ENCODE peak calls at places on chromosomes 5 and 9, in six cellular contexts. One of them, this sample, is unnamed.

GRCh38 chr9:84002344-84002743 is 21.7 kb downstream of the RMI1 start:
- DNase-seq in transverse colon: no peak
- DNase-seq in GM23338: no peak
- DNase-seq in heart left ventricle: no peak
- DNase-seq in uterus: no peak
- DNase-seq in upper lobe of right lung: no peak
- DNase-seq in this sample: no peak

GRCh38 chr5:134491841-134492442 is 33.5 kb upstream of the JADE2 start:
- DNase-seq in transverse colon: no peak
- DNase-seq in GM23338: no peak
- DNase-seq in heart left ventricle: no peak
- DNase-seq in uterus: no peak
- DNase-seq in upper lobe of right lung: peak; percentile 35
- DNase-seq in this sample: no peak

GRCh38 chr5:137632716-137633115 is 103.2 kb downstream of the KLHL3 start:
- DNase-seq in transverse colon: no peak
- DNase-seq in GM23338: no peak
- DNase-seq in heart left ventricle: no peak
- DNase-seq in uterus: no peak
- DNase-seq in upper lobe of right lung: no peak
- DNase-seq in this sample: no peak

GRCh38 chr5:76688836-76689235 is 27.1 kb upstream of the F2R start:
- DNase-seq in transverse colon: no peak
- DNase-seq in GM23338: no peak
- DNase-seq in heart left ventricle: no peak
- DNase-seq in uterus: no peak
- DNase-seq in upper lobe of right lung: no peak
- DNase-seq in this sample: no peak

GRCh38 chr9:90961375-90961774 is 159.8 kb downstream of the SYK start:
- DNase-seq in transverse colon: no peak
- DNase-seq in GM23338: no peak
- DNase-seq in heart left ventricle: no peak
- DNase-seq in uterus: no peak
- DNase-seq in upper lobe of right lung: peak; percentile 75
- DNase-seq in this sample: no peak

GRCh38 chr5:149445739-149446369 is 66.8 kb upstream of the IL17B start:
- DNase-seq in transverse colon: no peak
- DNase-seq in GM23338: no peak
- DNase-seq in heart left ventricle: no peak
- DNase-seq in uterus: peak; percentile 83
- DNase-seq in upper lobe of right lung: no peak
- DNase-seq in this sample: no peak

GRCh38 chr9:95171001-95171400 is 146.5 kb downstream of the FANCC start:
- DNase-seq in transverse colon: no peak
- DNase-seq in GM23338: peak; percentile 13
- DNase-seq in heart left ventricle: no peak
- DNase-seq in uterus: no peak
- DNase-seq in upper lobe of right lung: no peak
- DNase-seq in this sample: no peak

GRCh38 chr9:125878241-125878640 is 131.1 kb downstream of the PBX3 start:
- DNase-seq in transverse colon: no peak
- DNase-seq in GM23338: peak; percentile 28
- DNase-seq in heart left ventricle: no peak
- DNase-seq in uterus: no peak
- DNase-seq in upper lobe of right lung: no peak
- DNase-seq in this sample: no peak

GRCh38 chr9:32350682-32351081 is 33.8 kb upstream of the ACO1 start:
- DNase-seq in transverse colon: no peak
- DNase-seq in GM23338: peak; percentile 53
- DNase-seq in heart left ventricle: no peak
- DNase-seq in uterus: no peak
- DNase-seq in upper lobe of right lung: no peak
- DNase-seq in this sample: no peak

GRCh38 chr5:177447611-177448243 is 1.1 kb downstream of the PRR7 start:
- DNase-seq in transverse colon: no peak
- DNase-seq in GM23338: peak; percentile 84
- DNase-seq in heart left ventricle: peak; percentile 60
- DNase-seq in uterus: peak; percentile 41
- DNase-seq in upper lobe of right lung: no peak
- DNase-seq in this sample: no peak

GRCh38 chr5:66840527-66841013 is 244.4 kb downstream of the MAST4 start:
- DNase-seq in transverse colon: no peak
- DNase-seq in GM23338: no peak
- DNase-seq in heart left ventricle: no peak
- DNase-seq in uterus: no peak
- DNase-seq in upper lobe of right lung: no peak
- DNase-seq in this sample: no peak

GRCh38 chr5:5716665-5717064 is 294.2 kb downstream of the ICE1 start:
- DNase-seq in transverse colon: no peak
- DNase-seq in GM23338: no peak
- DNase-seq in heart left ventricle: no peak
- DNase-seq in uterus: no peak
- DNase-seq in upper lobe of right lung: no peak
- DNase-seq in this sample: no peak

GRCh38 chr5:152883061-152883460 is 478.0 kb upstream of the NMUR2 start:
- DNase-seq in transverse colon: no peak
- DNase-seq in GM23338: no peak
- DNase-seq in heart left ventricle: no peak
- DNase-seq in uterus: no peak
- DNase-seq in upper lobe of right lung: no peak
- DNase-seq in this sample: no peak

GRCh38 chr9:95515272-95516113 is 1.3 kb downstream of the PTCH1 start:
- DNase-seq in transverse colon: peak; percentile 37
- DNase-seq in GM23338: peak; percentile 73
- DNase-seq in heart left ventricle: peak; percentile 37
- DNase-seq in uterus: no peak
- DNase-seq in upper lobe of right lung: no peak
- DNase-seq in this sample: no peak

GRCh38 chr5:121573844-121574243 is 277.8 kb upstream of the FTMT start:
- DNase-seq in transverse colon: no peak
- DNase-seq in GM23338: no peak
- DNase-seq in heart left ventricle: no peak
- DNase-seq in uterus: no peak
- DNase-seq in upper lobe of right lung: no peak
- DNase-seq in this sample: no peak

GRCh38 chr9:974064-974992 is 2.1 kb upstream of the DMRT3 start:
- DNase-seq in transverse colon: no peak
- DNase-seq in GM23338: peak; percentile 31
- DNase-seq in heart left ventricle: no peak
- DNase-seq in uterus: no peak
- DNase-seq in upper lobe of right lung: no peak
- DNase-seq in this sample: no peak

GRCh38 chr5:150846651-150847333 is 471 bp downstream of the IRGM start:
- DNase-seq in transverse colon: peak; percentile 30
- DNase-seq in GM23338: peak; percentile 89
- DNase-seq in heart left ventricle: peak; percentile 52
- DNase-seq in uterus: peak; percentile 22
- DNase-seq in upper lobe of right lung: no peak
- DNase-seq in this sample: no peak

DNA sequence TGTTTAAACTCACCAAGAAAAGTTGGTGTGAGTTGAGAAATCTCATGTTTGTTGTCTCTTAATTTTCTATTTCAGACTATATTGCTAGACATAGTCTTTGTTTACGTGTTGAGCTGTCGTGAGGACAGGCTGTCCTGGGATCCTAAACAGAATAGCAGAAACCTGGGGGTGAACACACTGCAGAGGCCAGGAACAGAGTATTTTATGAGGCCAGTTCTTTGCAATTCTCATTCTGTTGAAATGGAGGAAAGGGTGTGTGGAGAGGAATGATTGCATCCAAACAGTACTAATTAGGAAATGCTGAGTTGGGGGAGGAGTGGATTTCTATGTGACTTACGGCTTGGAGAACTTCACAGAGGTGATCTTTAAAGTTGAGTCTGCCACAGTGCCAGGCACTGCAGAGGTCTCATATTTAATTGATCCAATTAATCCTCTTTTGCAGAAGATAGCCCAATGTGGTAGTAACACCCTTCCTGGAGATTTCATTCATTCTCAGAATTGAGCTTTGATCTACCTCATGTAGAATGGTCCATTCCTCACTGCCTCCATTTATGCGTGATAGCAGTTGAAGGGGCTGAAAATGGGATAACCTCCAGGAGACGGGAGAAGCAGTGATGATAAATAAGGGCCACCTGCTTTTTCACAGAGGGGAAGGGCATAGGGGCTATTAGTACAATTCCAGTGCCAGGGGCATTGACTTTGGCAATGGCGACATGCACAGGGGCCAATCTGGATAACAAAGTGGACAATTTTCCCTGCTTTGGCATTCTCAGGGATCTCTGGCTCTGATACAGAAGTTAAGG is 84.7 kb upstream of the TNFAIP8 start:
- DNase-seq in transverse colon: no peak
- DNase-seq in GM23338: no peak
- DNase-seq in heart left ventricle: no peak
- DNase-seq in uterus: no peak
- DNase-seq in upper lobe of right lung: no peak
- DNase-seq in this sample: no peak
- H3K4me3 ChIP-seq in transverse colon: no peak overlapping the region
- H3K4me3 ChIP-seq in GM23338: no peak overlapping the region
- H3K4me3 ChIP-seq in heart left ventricle: no peak overlapping the region
- H3K4me3 ChIP-seq in uterus: no peak overlapping the region
- H3K4me3 ChIP-seq in upper lobe of right lung: peak overlapping the region; percentile 87
- H3K4me3 ChIP-seq in this sample: peak overlapping the region; percentile 22

GRCh38 chr5:172666251-172666650 is 25.2 kb downstream of the NEURL1B start:
- DNase-seq in transverse colon: no peak
- DNase-seq in GM23338: peak; percentile 70
- DNase-seq in heart left ventricle: no peak
- DNase-seq in uterus: no peak
- DNase-seq in upper lobe of right lung: no peak
- DNase-seq in this sample: no peak
- TF ChIP-seq CTCF in transverse colon: no peak
- TF ChIP-seq CTCF in GM23338: peak; percentile 35
- TF ChIP-seq CTCF in heart left ventricle: peak; percentile 18
- TF ChIP-seq CTCF in uterus: no peak
- TF ChIP-seq CTCF in upper lobe of right lung: no peak
- TF ChIP-seq CTCF in this sample: no peak

GRCh38 chr5:38722918-38723317 is 122.9 kb upstream of the OSMR start:
- DNase-seq in transverse colon: no peak
- DNase-seq in GM23338: no peak
- DNase-seq in heart left ventricle: no peak
- DNase-seq in uterus: no peak
- DNase-seq in upper lobe of right lung: no peak
- DNase-seq in this sample: no peak

GRCh38 chr5:38726279-38726678 is 119.5 kb upstream of the OSMR start:
- DNase-seq in transverse colon: no peak
- DNase-seq in GM23338: no peak
- DNase-seq in heart left ventricle: no peak
- DNase-seq in uterus: no peak
- DNase-seq in upper lobe of right lung: no peak
- DNase-seq in this sample: no peak

GRCh38 chr5:38725419-38725865 is 120.4 kb upstream of the OSMR start:
- DNase-seq in transverse colon: no peak
- DNase-seq in GM23338: no peak
- DNase-seq in heart left ventricle: no peak
- DNase-seq in uterus: no peak
- DNase-seq in upper lobe of right lung: no peak
- DNase-seq in this sample: no peak

GRCh38 chr5:38723423-38723822 is 122.4 kb upstream of the OSMR start:
- DNase-seq in transverse colon: no peak
- DNase-seq in GM23338: no peak
- DNase-seq in heart left ventricle: no peak
- DNase-seq in uterus: no peak
- DNase-seq in upper lobe of right lung: no peak
- DNase-seq in this sample: no peak

DNA sequence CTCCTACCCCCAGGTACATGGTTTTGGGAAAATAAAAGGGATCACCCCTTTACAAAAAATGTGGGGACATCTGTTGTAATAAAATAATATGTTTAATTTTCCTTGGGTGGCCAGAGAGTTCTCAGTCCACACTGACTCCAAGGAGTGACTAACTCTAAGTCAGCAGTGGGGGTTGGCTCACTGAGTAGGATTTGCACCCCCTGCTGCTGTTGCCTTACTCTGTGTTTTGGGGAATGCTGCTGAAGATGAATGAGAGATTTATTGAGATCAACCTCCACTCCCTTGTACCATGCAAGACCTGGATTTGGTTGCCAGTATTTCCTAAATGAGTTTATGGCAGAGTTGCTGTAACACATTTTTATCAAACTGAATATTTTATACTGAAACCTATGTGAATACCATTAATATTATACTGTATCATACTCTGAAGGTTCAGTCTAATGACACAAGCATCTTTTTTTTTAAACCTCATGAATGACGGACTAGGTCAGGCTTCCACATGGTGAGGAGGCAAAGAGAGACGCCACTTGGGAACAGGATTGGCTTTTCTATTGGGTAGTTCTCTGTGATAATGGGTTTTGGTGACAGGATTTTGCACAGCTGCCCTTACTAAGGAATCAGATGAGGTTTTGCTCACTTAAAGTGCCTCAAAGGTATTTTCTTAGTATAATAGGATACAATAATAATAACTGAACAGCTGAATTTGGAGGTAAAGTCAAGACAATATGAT is 121.3 kb upstream of the OSMR start:
- DNase-seq in transverse colon: no peak
- DNase-seq in GM23338: no peak
- DNase-seq in heart left ventricle: no peak
- DNase-seq in uterus: no peak
- DNase-seq in upper lobe of right lung: no peak
- DNase-seq in this sample: no peak
- H3K27ac ChIP-seq in transverse colon: no peak overlapping the region
- H3K27ac ChIP-seq in GM23338: no peak overlapping the region
- H3K27ac ChIP-seq in heart left ventricle: no peak overlapping the region
- H3K27ac ChIP-seq in uterus: no peak overlapping the region
- H3K27ac ChIP-seq in upper lobe of right lung: no peak overlapping the region
- H3K27ac ChIP-seq in this sample: no peak overlapping the region

GRCh38 chr5:55384072-55384471 is 76.3 kb downstream of the MTREX start:
- DNase-seq in transverse colon: no peak
- DNase-seq in GM23338: no peak
- DNase-seq in heart left ventricle: no peak
- DNase-seq in uterus: no peak
- DNase-seq in upper lobe of right lung: no peak
- DNase-seq in this sample: no peak

GRCh38 chr5:55391707-55392106 is 83.9 kb downstream of the MTREX start:
- DNase-seq in transverse colon: no peak
- DNase-seq in GM23338: no peak
- DNase-seq in heart left ventricle: no peak
- DNase-seq in uterus: no peak
- DNase-seq in upper lobe of right lung: no peak
- DNase-seq in this sample: no peak

GRCh38 chr5:55385227-55385626 is 77.4 kb downstream of the MTREX start:
- DNase-seq in transverse colon: no peak
- DNase-seq in GM23338: no peak
- DNase-seq in heart left ventricle: no peak
- DNase-seq in uterus: no peak
- DNase-seq in upper lobe of right lung: no peak
- DNase-seq in this sample: no peak

GRCh38 chr5:55383254-55383653 is 75.5 kb downstream of the MTREX start:
- DNase-seq in transverse colon: no peak
- DNase-seq in GM23338: no peak
- DNase-seq in heart left ventricle: no peak
- DNase-seq in uterus: no peak
- DNase-seq in upper lobe of right lung: no peak
- DNase-seq in this sample: no peak

DNA sequence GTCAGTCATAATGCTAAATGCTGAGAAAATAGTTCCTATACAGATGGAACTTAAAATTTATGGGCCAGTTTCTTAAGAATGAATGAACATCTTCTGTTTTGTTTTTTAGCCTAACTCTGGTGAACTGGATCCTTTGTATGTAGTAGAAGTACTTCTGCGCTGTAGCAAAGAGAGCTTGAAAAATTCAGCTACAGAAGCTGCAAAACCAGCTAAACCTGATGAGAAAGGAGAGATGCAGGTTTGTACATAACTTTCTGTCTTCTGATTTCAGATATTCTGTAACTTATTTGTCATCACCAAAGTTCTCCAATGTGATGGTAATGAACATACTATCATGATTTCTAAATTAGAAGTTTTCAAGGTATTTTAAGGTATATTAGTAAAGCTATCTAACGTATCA is 80.1 kb downstream of the MTREX start:
- DNase-seq in transverse colon: no peak
- DNase-seq in GM23338: no peak
- DNase-seq in heart left ventricle: no peak
- DNase-seq in uterus: no peak
- DNase-seq in upper lobe of right lung: no peak
- DNase-seq in this sample: no peak
- H3K4me3 ChIP-seq in transverse colon: no peak overlapping the region
- H3K4me3 ChIP-seq in GM23338: no peak overlapping the region
- H3K4me3 ChIP-seq in heart left ventricle: no peak overlapping the region
- H3K4me3 ChIP-seq in uterus: no peak overlapping the region
- H3K4me3 ChIP-seq in upper lobe of right lung: no peak overlapping the region
- H3K4me3 ChIP-seq in this sample: no peak overlapping the region